ENCODE peak calls at places on chromosome 3, in seven cellular contexts. S, R, Q, Y, M, I and X are unnamed samples.

GRCh38 chr3:13282528-13282985 is 137.6 kb downstream of the NUP210 start:
- DNase-seq in M (no peak), Q (peak), I (peak), Y (no peak), S (no peak), R (peak), X (no peak)

GRCh38 chr3:3532544-3532943 is 266.7 kb upstream of the LRRN1 start:
- DNase-seq in S (no peak), M (no peak), R (no peak), Q (no peak), Y (no peak), I (no peak), X (no peak)

GRCh38 chr3:136778865-136779264 is 26.7 kb upstream of the STAG1 start:
- DNase-seq in M (no peak), Q (no peak), I (no peak), R (no peak), Y (peak), S (no peak), X (peak)

GRCh38 chr3:127420825-127421224 is 133.0 kb upstream of the PRR20G start:
- DNase-seq in M (no peak), S (no peak), Q (peak), I (peak), R (peak), Y (no peak), X (no peak)

GRCh38 chr3:165103616-165104015 is 25.3 kb upstream of the SI start:
- DNase-seq in S (no peak), R (no peak), Y (no peak), M (no peak), I (no peak), Q (no peak), X (no peak)

GRCh38 chr3:17219593-17219992 is 334.8 kb downstream of the PLCL2 start:
- DNase-seq in S (no peak), R (no peak), Y (no peak), M (no peak), I (no peak), Q (no peak), X (no peak)

GRCh38 chr3:107347717-107348116 is 29.5 kb upstream of the CCDC54 start:
- DNase-seq in S (no peak), M (no peak), I (peak), Q (no peak), Y (no peak), R (no peak), X (no peak)

GRCh38 chr3:43796041-43796596 is 105.4 kb downstream of the ABHD5 start:
- DNase-seq in Y (no peak), I (no peak), M (peak), R (no peak), Q (no peak), S (no peak), X (no peak)

GRCh38 chr3:149216195-149216869 is 5.3 kb downstream of the CP start:
- DNase-seq in Q (no peak), I (no peak), R (peak), S (no peak), M (peak), Y (no peak), X (peak)

GRCh38 chr3:194993896-194994295 is 277.1 kb downstream of the XXYLT1 start:
- DNase-seq in Y (no peak), I (no peak), R (no peak), Q (peak), M (no peak), S (no peak), X (no peak)

GRCh38 chr3:43105224-43105596 is 669 bp downstream of the POMGNT2 start:
- DNase-seq in S (no peak), Y (no peak), M (no peak), I (no peak), R (no peak), Q (peak), X (no peak)

GRCh38 chr3:191492601-191493000 is 31.6 kb downstream of the PYDC2 start:
- DNase-seq in Y (no peak), Q (no peak), R (no peak), I (no peak), S (no peak), M (peak), X (peak)

GRCh38 chr3:75338342-75338741 is 325.8 kb upstream of the FRG2C start:
- DNase-seq in Q (no peak), Y (no peak), R (no peak), I (no peak), M (no peak), S (no peak), X (no peak)

GRCh38 chr3:135667061-135667460 is 298.5 kb upstream of the PPP2R3A start:
- DNase-seq in Y (no peak), R (no peak), I (no peak), Q (no peak), M (no peak), S (no peak), X (no peak)

GRCh38 chr3:99865321-99865720 is 47.7 kb downstream of the CMSS1 start:
- DNase-seq in Y (peak), Q (no peak), S (no peak), M (peak), I (no peak), R (no peak), X (peak)

GRCh38 chr3:107943860-107944543 is 146.8 kb downstream of the CD47 start:
- DNase-seq in R (no peak), I (no peak), S (no peak), M (peak), Y (no peak), Q (no peak), X (peak)

GRCh38 chr3:71060536-71060935 is 523.0 kb downstream of the FOXP1 start:
- DNase-seq in M (no peak), S (no peak), R (no peak), Q (no peak), Y (no peak), I (no peak), X (no peak)

GRCh38 chr3:57864853-57865252 is 108.7 kb downstream of the SLMAP start:
- DNase-seq in Q (no peak), M (peak), R (peak), S (no peak), I (peak), Y (peak), X (peak)

GRCh38 chr3:149390316-149390715 is 12.9 kb upstream of the TM4SF1 start:
- DNase-seq in R (no peak), I (no peak), S (no peak), Y (no peak), M (no peak), Q (no peak), X (no peak)

GRCh38 chr3:79178471-79178870 is 589.3 kb downstream of the ROBO1 start:
- DNase-seq in I (no peak), Y (no peak), S (no peak), R (no peak), M (no peak), Q (no peak), X (no peak)

GRCh38 chr3:177665122-177665808 is 468.0 kb upstream of the TBL1XR1 start:
- DNase-seq in Y (no peak), M (peak), R (no peak), I (no peak), Q (no peak), S (no peak), X (peak)

GRCh38 chr3:43960448-43960840 is 269.7 kb downstream of the ABHD5 start:
- DNase-seq in R (peak), Y (peak), I (peak), S (no peak), Q (no peak), M (peak), X (peak)

GRCh38 chr3:8838765-8839423 is 69.5 kb upstream of the OXTR start:
- DNase-seq in M (no peak), S (no peak), Q (peak), R (no peak), I (no peak), Y (no peak), X (no peak)

GRCh38 chr3:62134061-62134496 is 239.3 kb downstream of the FEZF2 start:
- DNase-seq in Y (no peak), I (no peak), Q (no peak), R (peak), M (no peak), S (no peak), X (peak)

GRCh38 chr3:194330579-194330978 is 20.5 kb downstream of the CPN2 start:
- DNase-seq in M (peak), S (no peak), R (no peak), Q (no peak), Y (no peak), I (no peak), X (peak)

GRCh38 chr3:28243424-28244106 is 2.1 kb downstream of the CMC1 start:
- DNase-seq in Q (no peak), R (no peak), Y (no peak), M (no peak), I (no peak), S (no peak), X (no peak)

GRCh38 chr3:56324473-56324872 is 143.8 kb downstream of the ERC2 start:
- DNase-seq in Q (no peak), I (no peak), R (no peak), Y (no peak), M (no peak), S (no peak), X (no peak)

GRCh38 chr3:190053919-190054672 is 66.6 kb downstream of the P3H2 start:
- DNase-seq in R (no peak), Q (no peak), S (no peak), Y (peak), I (peak), M (peak), X (peak)

GRCh38 chr3:78857494-78858111 is 910.2 kb downstream of the ROBO1 start:
- DNase-seq in M (peak), Q (no peak), R (no peak), Y (no peak), S (no peak), I (peak), X (peak)

GRCh38 chr3:101813817-101814440 is 34.9 kb downstream of the NXPE3 start:
- DNase-seq in Q (no peak), I (peak), R (no peak), M (peak), S (no peak), Y (no peak), X (peak)

GRCh38 chr3:192916455-192917257 is 1.0 kb downstream of the MB21D2 start:
- DNase-seq in R (peak), M (peak), I (peak), Y (peak), S (no peak), Q (peak), X (peak)

GRCh38 chr3:14598143-14598569 is 53.4 kb upstream of the CCDC174 start:
- DNase-seq in Q (peak), R (peak), S (no peak), Y (peak), I (peak), M (peak), X (peak)

GRCh38 chr3:11185564-11186317 is 31.4 kb downstream of the HRH1 start:
- DNase-seq in S (peak), R (no peak), Q (no peak), M (peak), Y (peak), I (peak), X (peak)

GRCh38 chr3:133457465-133458067 is 57.7 kb downstream of the BFSP2 start:
- DNase-seq in R (no peak), Q (no peak), I (no peak), Y (no peak), S (no peak), M (peak), X (no peak)

GRCh38 chr3:167705840-167706239 is 28.9 kb downstream of the PDCD10 start:
- DNase-seq in M (peak), Q (no peak), S (no peak), I (no peak), Y (peak), R (no peak), X (peak)

GRCh38 chr3:65039754-65040210 is 352.0 kb upstream of the ADAMTS9 start:
- DNase-seq in S (no peak), Q (peak), I (peak), M (peak), Y (peak), R (no peak), X (no peak)

GRCh38 chr3:108085821-108086350 is 4.9 kb downstream of the CD47 start:
- DNase-seq in S (no peak), Y (no peak), Q (no peak), I (no peak), M (no peak), R (no peak), X (no peak)

GRCh38 chr3:53818221-53819162 is 27.7 kb downstream of the CHDH start:
- DNase-seq in R (no peak), M (no peak), Q (no peak), S (no peak), I (no peak), Y (no peak), X (no peak)

GRCh38 chr3:131454501-131454900 is 48.3 kb downstream of the MRPL3 start:
- DNase-seq in Q (no peak), Y (no peak), M (peak), S (no peak), R (no peak), I (no peak), X (peak)

GRCh38 chr3:171505822-171506333 is 45.7 kb upstream of the TNIK start:
- DNase-seq in S (no peak), Y (no peak), Q (no peak), I (no peak), M (no peak), R (no peak), X (no peak)
- H3K4me3 ChIP-seq in S (no peak), Y (no peak), Q (no peak), I (no peak), M (no peak), R (no peak), X (no peak)

GRCh38 chr3:49721861-49722781 is 1.6 kb downstream of the GMPPB start:
- DNase-seq in M (no peak), I (no peak), Q (no peak), R (no peak), S (no peak), Y (no peak), X (no peak)
- H3K4me3 ChIP-seq in M (peak), I (no peak), Q (peak), R (no peak), S (no peak), Y (peak), X (peak)

GRCh38 chr3:46955801-46956259 is 20.7 kb downstream of the CCDC12 start:
- DNase-seq in I (no peak), R (no peak), S (no peak), M (no peak), Y (no peak), Q (no peak), X (no peak)
- H3K4me3 ChIP-seq in I (no peak), R (no peak), S (no peak), M (no peak), Y (no peak), Q (no peak), X (no peak)

GRCh38 chr3:151087648-151088047 is 2.2 kb downstream of the MED12L start:
- DNase-seq in M (no peak), S (no peak), I (no peak), Q (no peak), R (no peak), Y (no peak), X (no peak)
- H3K4me3 ChIP-seq in M (no peak), S (no peak), I (no peak), Q (peak), R (peak), Y (no peak), X (no peak)

DNA sequence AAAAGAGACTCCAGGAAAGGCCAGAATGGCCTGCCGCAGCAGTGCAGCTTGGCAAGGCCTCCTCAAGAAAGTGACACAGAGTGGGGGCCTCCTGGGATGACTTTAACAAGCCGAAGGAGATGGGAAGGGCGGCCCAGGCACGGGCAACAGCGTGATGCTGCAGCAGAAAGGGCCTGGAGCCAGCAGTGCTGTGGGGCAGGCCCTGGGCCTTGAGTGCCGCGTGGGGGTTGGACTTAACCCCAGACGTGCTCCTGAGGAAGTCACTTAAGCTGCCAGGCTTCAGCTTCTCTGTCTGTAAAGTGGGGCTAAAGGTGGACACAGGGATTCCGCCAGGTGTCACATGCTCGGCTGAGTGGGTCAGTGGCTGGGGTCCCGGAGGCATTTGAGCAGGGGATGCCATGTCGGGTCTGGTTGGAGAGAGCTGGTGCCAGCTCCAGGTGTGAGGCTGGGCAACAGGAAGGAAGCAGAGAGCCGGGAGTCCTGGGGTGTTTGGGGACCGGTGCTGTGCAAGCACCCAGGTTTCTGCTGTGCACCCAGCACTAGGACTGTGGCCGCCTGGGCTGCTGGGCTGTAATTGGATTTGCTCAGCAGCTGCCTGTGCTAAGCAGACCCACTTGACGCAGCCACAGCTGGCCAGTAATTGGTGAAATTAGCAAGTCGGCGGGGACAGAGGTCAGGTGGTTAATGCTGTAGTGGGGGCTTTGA is 7.8 kb downstream of the DNAJB8 start:
- DNase-seq in Q (no peak), S (no peak), M (no peak), Y (no peak), R (no peak), I (no peak), X (no peak)
- H3K4me3 ChIP-seq in Q (no peak), S (no peak), M (no peak), Y (no peak), R (no peak), I (no peak), X (no peak)

GRCh38 chr3:4581452-4581851 is 88.3 kb downstream of the ITPR1 start:
- DNase-seq in I (no peak), M (no peak), Q (no peak), S (no peak), R (no peak), Y (no peak), X (no peak)
- H3K4me3 ChIP-seq in I (no peak), M (no peak), Q (no peak), S (peak), R (no peak), Y (no peak), X (no peak)